ENCODE peak calls at places on chromosomes 12 and 14, in ten cellular contexts. A is right lobe of liver, Q is OCI-LY7, Y is fibroblast of lung, U is dorsolateral prefrontal cortex, J is psoas muscle, G is PC-9, X is bronchial epithelial cell, T is cardiac muscle cell, B is suprapubic skin. O is an unnamed sample.

GRCh38 chr12:25769076-25769945 is 189.2 kb upstream of the RASSF8 start:
- DNase-seq in A (no peak), X (peak), G (peak), Y (peak), T (no peak), B (no peak), J (no peak), U (no peak), Q (no peak), O (no peak)

GRCh38 chr14:81341405-81342180 is 58.5 kb downstream of the STON2 start:
- DNase-seq in X (no peak), T (no peak), U (no peak), Y (no peak), B (no peak), A (no peak), Q (no peak), J (no peak), G (no peak), O (no peak)

GRCh38 chr14:44589180-44589579 is 82.1 kb upstream of the FSCB start:
- DNase-seq in B (no peak), A (no peak), T (no peak), Y (no peak), Q (no peak), J (no peak), X (peak), U (no peak), G (no peak), O (no peak)

GRCh38 chr14:36477266-36477665 is 42.8 kb downstream of the NKX2-1 start:
- DNase-seq in Y (no peak), A (no peak), G (no peak), T (no peak), U (no peak), X (peak), Q (no peak), B (no peak), J (no peak), O (no peak)

GRCh38 chr12:51028126-51028810 is 2.1 kb upstream of the SLC11A2 start:
- DNase-seq in U (no peak), Q (peak), X (peak), A (no peak), T (peak), J (no peak), G (peak), B (no peak), Y (peak), O (peak)

GRCh38 chr14:94385553-94386057 is 2.8 kb downstream of the SERPINA1 start:
- DNase-seq in Y (no peak), Q (no peak), X (no peak), G (no peak), U (no peak), T (no peak), B (no peak), A (no peak), J (no peak), O (no peak)

GRCh38 chr14:98229676-98230366 is 1042.2 kb downstream of the BCL11B start:
- DNase-seq in J (no peak), G (no peak), X (no peak), B (no peak), Q (no peak), A (no peak), Y (no peak), U (no peak), T (no peak), O (peak)

GRCh38 chr12:122686538-122686937 is 16.6 kb downstream of the HCAR2 start:
- DNase-seq in A (no peak), G (no peak), U (no peak), X (no peak), B (no peak), Y (no peak), T (no peak), J (no peak), Q (no peak), O (no peak)

GRCh38 chr12:6951551-6952120 is 480 bp downstream of the PTPN6 start:
- DNase-seq in B (no peak), A (peak), Q (no peak), G (no peak), X (no peak), J (peak), Y (no peak), U (no peak), T (no peak), O (no peak)

GRCh38 chr12:45768194-45768593 is 38.7 kb downstream of the ARID2 start:
- DNase-seq in A (no peak), T (no peak), U (no peak), G (no peak), Q (no peak), Y (no peak), X (peak), B (no peak), J (no peak), O (no peak)

GRCh38 chr14:98136019-98136418 is 1136.0 kb downstream of the BCL11B start:
- DNase-seq in G (no peak), A (no peak), Y (no peak), Q (no peak), T (no peak), U (no peak), J (no peak), X (no peak), B (no peak), O (no peak)

GRCh38 chr12:67318786-67319185 is 49.6 kb downstream of the CAND1 start:
- DNase-seq in A (no peak), B (no peak), X (no peak), J (no peak), Q (no peak), Y (no peak), U (no peak), T (no peak), G (no peak), O (no peak)

GRCh38 chr12:130715150-130715995 is 726 bp downstream of the RIMBP2 start:
- DNase-seq in B (no peak), T (peak), Q (no peak), U (no peak), X (no peak), Y (no peak), G (no peak), J (no peak), A (no peak), O (no peak)

GRCh38 chr12:94239332-94239731 is 91.0 kb downstream of the PLXNC1 start:
- DNase-seq in Q (no peak), X (no peak), U (no peak), B (no peak), T (no peak), G (no peak), J (no peak), Y (no peak), A (no peak), O (no peak)

GRCh38 chr14:45258805-45259204 is 5.8 kb upstream of the MIS18BP1 start:
- DNase-seq in T (no peak), A (no peak), J (no peak), U (no peak), Y (no peak), G (no peak), Q (no peak), X (no peak), B (no peak), O (no peak)

GRCh38 chr14:76729953-76730505 is 31.2 kb upstream of the VASH1 start:
- DNase-seq in G (no peak), Q (no peak), B (no peak), U (no peak), T (no peak), X (no peak), J (no peak), Y (no peak), A (no peak), O (no peak)

GRCh38 chr12:40192704-40193255 is 32.0 kb upstream of the LRRK2 start:
- DNase-seq in Y (no peak), B (no peak), U (no peak), Q (peak), T (no peak), J (no peak), A (no peak), G (no peak), X (no peak), O (peak)

GRCh38 chr14:71245659-71246361 is 338.6 kb downstream of the PCNX1 start:
- DNase-seq in X (no peak), B (no peak), T (no peak), J (no peak), A (no peak), G (peak), U (no peak), Y (no peak), Q (no peak), O (peak)

GRCh38 chr12:7905071-7905470 is 30.9 kb downstream of the SLC2A3 start:
- DNase-seq in B (no peak), Q (no peak), J (no peak), G (peak), U (no peak), T (no peak), A (no peak), X (no peak), Y (peak), O (no peak)

GRCh38 chr12:114936148-114937099 is 252.4 kb upstream of the TBX3 start:
- DNase-seq in A (no peak), Q (no peak), Y (peak), T (peak), G (no peak), X (peak), J (no peak), B (no peak), U (no peak), O (no peak)

GRCh38 chr14:41505491-41505890 is 101.2 kb upstream of the LRFN5 start:
- DNase-seq in U (no peak), T (no peak), B (no peak), J (no peak), Q (no peak), Y (no peak), X (no peak), A (no peak), G (no peak), O (no peak)

GRCh38 chr12:109951751-109952150 is 44.4 kb downstream of the GIT2 start:
- DNase-seq in Q (no peak), U (no peak), Y (peak), T (peak), B (no peak), G (peak), J (peak), A (no peak), X (peak), O (no peak)
- H3K4me3 ChIP-seq in Q (no peak), U (no peak), Y (no peak), T (no peak), B (no peak), G (peak), J (no peak), A (no peak), X (no peak), O (no peak)

GRCh38 chr12:113899042-113899843 is 66.9 kb downstream of the RBM19 start:
- DNase-seq in Y (no peak), A (no peak), B (no peak), T (no peak), U (no peak), X (no peak), Q (no peak), G (peak), J (no peak), O (no peak)

GRCh38 chr12:113899844-113900471 is 66.2 kb downstream of the RBM19 start:
- DNase-seq in J (no peak), X (peak), U (no peak), Q (no peak), A (no peak), Y (no peak), B (no peak), T (no peak), G (peak), O (no peak)

GRCh38 chr12:113896841-113897240 is 69.3 kb downstream of the RBM19 start:
- DNase-seq in Q (no peak), Y (no peak), X (no peak), U (no peak), T (no peak), B (no peak), G (no peak), J (no peak), A (no peak), O (no peak)

GRCh38 chr12:113897406-113897805 is 68.7 kb downstream of the RBM19 start:
- DNase-seq in G (no peak), B (no peak), X (no peak), Y (no peak), T (no peak), U (no peak), Q (no peak), A (no peak), J (no peak), O (no peak)

GRCh38 chr12:113898466-113898865 is 67.7 kb downstream of the RBM19 start:
- DNase-seq in Q (no peak), U (no peak), A (no peak), Y (no peak), J (no peak), G (no peak), T (no peak), X (no peak), B (no peak), O (no peak)
- TF ChIP-seq CTCF in Q (no peak), U (no peak), A (no peak), Y (no peak), J (no peak), G (no peak), T (no peak), X (no peak), B (no peak), O (no peak)

DNA sequence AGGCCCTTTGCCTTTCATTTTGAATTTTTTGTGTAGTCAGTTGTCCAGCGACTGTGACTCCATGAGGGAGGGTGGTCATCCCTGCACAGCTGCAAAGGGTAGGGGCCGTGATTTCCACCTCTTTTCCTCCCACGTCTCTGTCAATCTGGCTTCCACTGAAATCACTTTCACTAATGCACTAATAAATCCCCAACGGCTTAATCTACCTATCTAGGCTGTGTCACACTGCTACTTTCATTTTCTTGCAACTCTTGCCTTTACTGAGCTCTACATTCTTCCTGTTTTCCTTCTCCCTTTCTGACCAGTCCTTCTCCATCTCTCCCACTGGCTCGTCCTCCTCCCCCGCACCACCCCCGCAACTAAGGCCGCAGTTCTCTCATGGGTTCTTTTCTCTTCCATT is 212.3 kb upstream of the FOXN3 start:
- DNase-seq in Q (no peak), T (no peak), X (no peak), A (no peak), Y (no peak), B (no peak), U (no peak), J (no peak), G (no peak), O (no peak)
- H3K4me3 ChIP-seq in Q (no peak), T (no peak), X (no peak), A (no peak), Y (no peak), B (no peak), U (no peak), J (no peak), G (no peak), O (no peak)

GRCh38 chr12:72272731-72273498 is 745 bp downstream of the TRHDE start:
- DNase-seq in X (no peak), U (no peak), T (peak), A (peak), Y (peak), Q (no peak), B (no peak), G (no peak), J (peak), O (no peak)
- TF ChIP-seq CTCF in X (no peak), U (no peak), T (no peak), A (no peak), Y (no peak), Q (no peak), B (no peak), G (no peak), J (no peak), O (no peak)

DNA sequence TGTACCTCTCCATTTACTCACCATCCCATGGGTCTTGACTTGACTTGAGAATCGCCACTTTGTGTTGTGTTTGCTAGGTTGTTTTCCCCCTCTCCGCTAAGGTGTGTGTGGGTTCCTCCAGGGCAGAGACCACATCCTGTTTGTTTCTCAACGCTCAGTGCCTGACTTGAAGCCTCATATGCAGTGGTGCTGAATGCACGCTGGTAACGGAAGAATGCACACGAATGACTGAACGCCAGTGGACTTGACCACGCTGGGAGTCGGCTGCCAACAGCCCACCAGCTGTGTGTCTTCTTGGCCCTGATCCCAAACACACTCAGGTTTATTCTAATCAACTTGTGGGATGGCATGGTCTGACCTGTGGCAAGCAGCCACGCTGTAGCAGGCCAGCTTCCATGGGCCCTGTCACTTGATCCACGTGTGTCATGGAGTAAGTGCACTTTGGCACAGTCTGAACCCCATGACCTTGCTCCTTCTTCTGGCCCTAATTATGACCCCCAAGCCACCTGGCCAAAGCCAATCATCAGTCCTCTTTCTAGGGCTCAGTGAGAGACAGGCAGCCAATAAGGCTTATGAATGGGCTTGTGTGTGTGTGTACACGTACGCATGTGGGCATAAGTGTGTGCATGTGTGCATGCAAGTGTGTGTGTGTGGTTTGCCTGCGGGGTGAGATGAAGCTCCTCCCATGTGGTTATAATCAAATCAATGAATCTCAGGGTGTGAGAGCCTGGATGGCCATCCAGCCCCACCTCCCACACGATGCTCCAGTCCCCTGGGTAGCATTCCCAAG is 6.3 kb upstream of the TC2N start:
- DNase-seq in Y (peak), T (no peak), X (peak), U (no peak), G (no peak), Q (peak), A (no peak), J (no peak), B (no peak), O (peak)
- H3K4me3 ChIP-seq in Y (no peak), T (no peak), X (no peak), U (no peak), G (no peak), Q (peak), A (no peak), J (no peak), B (no peak), O (no peak)

GRCh38 chr12:113647048-113647447 is 175.4 kb upstream of the LHX5 start:
- DNase-seq in T (no peak), B (no peak), Y (no peak), X (no peak), U (no peak), J (no peak), Q (peak), A (no peak), G (no peak), O (peak)
- TF ChIP-seq CTCF in T (peak), B (no peak), Y (no peak), X (no peak), U (no peak), J (no peak), Q (peak), A (no peak), G (peak), O (no peak)

GRCh38 chr14:63205850-63206249 is 1.6 kb downstream of the RHOJ start:
- DNase-seq in A (no peak), B (no peak), J (no peak), T (no peak), U (no peak), G (no peak), Q (no peak), X (no peak), Y (peak), O (no peak)
- H3K4me3 ChIP-seq in A (no peak), B (peak), J (peak), T (no peak), U (peak), G (no peak), Q (no peak), X (no peak), Y (peak), O (no peak)

DNA sequence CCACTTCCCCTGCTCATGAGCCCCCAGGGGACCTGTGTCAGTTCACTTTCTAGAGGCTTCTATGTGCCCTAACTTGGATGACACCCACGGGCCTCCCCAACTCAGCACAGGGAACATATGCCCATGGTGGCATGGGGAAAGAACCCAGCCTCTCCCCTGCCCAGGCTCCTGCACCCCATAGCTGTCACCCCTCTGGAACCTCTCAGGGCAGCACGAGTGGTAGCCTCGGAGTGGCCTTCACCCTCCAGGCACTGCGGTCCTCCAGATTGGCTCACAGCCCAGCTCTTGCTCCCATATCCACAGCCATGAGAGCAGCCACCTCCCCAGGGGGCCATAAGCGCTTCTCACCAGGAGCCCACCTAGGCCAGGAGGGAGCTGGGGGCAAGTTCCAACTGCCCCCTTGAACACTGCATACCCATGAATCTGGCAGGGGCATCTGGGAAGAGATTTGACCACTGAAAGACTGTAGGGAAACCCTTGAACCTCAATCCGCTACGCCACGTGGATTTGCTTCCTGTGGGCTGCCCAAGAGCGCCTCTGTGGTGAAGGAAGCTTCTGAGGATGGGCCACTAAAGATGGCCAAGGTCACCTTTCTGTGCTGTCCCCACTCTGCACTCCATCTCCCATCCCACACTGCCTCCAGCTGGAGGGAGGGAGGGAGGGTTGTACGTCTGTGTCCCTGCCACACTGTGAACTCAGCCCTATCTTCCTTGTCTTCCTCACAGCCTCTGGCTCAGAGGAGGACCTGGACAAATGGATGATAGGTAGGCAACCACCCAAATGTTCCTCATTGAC is 11.9 kb downstream of the PLD4 start:
- DNase-seq in B (no peak), Q (no peak), X (peak), U (no peak), J (no peak), G (no peak), Y (no peak), T (no peak), A (peak), O (no peak)
- TF ChIP-seq CTCF in B (no peak), Q (no peak), X (no peak), U (no peak), J (no peak), G (no peak), Y (no peak), T (no peak), A (no peak), O (peak)

O was measured in GM12865.